ENCODE peak calls at places on chromosomes 6 and 20, in seven cellular contexts. T is CD8-positive, alpha-beta memory T cell; C is GM23338; I is cardiac muscle cell; S is transverse colon; L is HCT116; F is ovary. O is an unnamed sample.

GRCh38 chr20:59831901-59832240 is 101.6 kb downstream of the SYCP2 start:
- DNase-seq in S (no peak), L (no peak), C (no peak), I (no peak), T (no peak), F (no peak), O (no peak)

GRCh38 chr6:146770275-146770964 is 171.6 kb downstream of the ADGB start:
- DNase-seq in I (no peak), S (no peak), F (no peak), C (no peak), T (no peak), L (no peak), O (no peak)

GRCh38 chr20:36272547-36273220 is 33.5 kb upstream of the DLGAP4 start:
- DNase-seq in T (no peak), F (no peak), C (no peak), I (no peak), S (no peak), L (no peak), O (no peak)

GRCh38 chr20:11076434-11076833 is 402.6 kb upstream of the JAG1 start:
- DNase-seq in T (no peak), L (no peak), F (no peak), C (no peak), S (no peak), I (no peak), O (no peak)

GRCh38 chr6:35059606-35060355 is 81.4 kb downstream of the TCP11 start:
- DNase-seq in L (no peak), C (peak; percentile 28), S (no peak), F (no peak), I (no peak), T (no peak), O (no peak)

GRCh38 chr6:91288741-91289140 is 701.9 kb upstream of the MAP3K7 start:
- DNase-seq in C (no peak), F (no peak), I (no peak), S (no peak), T (no peak), L (no peak), O (no peak)

GRCh38 chr6:166904101-166904746 is 52.1 kb downstream of the RNASET2 start:
- DNase-seq in C (peak; percentile 56), L (no peak), S (no peak), I (peak; percentile 50), F (no peak), T (no peak), O (peak; percentile 42)

GRCh38 chr6:13480631-13481501 is 6.5 kb downstream of the GFOD1 start:
- DNase-seq in I (no peak), S (no peak), T (no peak), F (no peak), C (no peak), L (no peak), O (no peak)

GRCh38 chr20:58630063-58630462 is 21.0 kb upstream of the STX16 start:
- DNase-seq in I (peak; percentile 52), S (no peak), C (no peak), L (no peak), T (no peak), F (no peak), O (no peak)

GRCh38 chr6:859936-860335 is 167.0 kb upstream of the EXOC2 start:
- DNase-seq in F (no peak), C (no peak), L (no peak), S (no peak), I (no peak), T (no peak), O (no peak)

GRCh38 chr6:146361367-146361924 is 182.2 kb upstream of the RAB32 start:
- DNase-seq in T (no peak), L (no peak), F (no peak), I (peak; percentile 63), S (no peak), C (no peak), O (no peak)

GRCh38 chr6:28816909-28817807 is 106.6 kb downstream of the TRIM27 start:
- DNase-seq in T (no peak), F (no peak), L (no peak), C (peak; percentile 68), S (no peak), I (peak; percentile 56), O (peak; percentile 88)

GRCh38 chr6:28814032-28814976 is 109.5 kb downstream of the TRIM27 start:
- DNase-seq in T (no peak), C (peak; percentile 69), I (no peak), F (no peak), L (no peak), S (no peak), O (no peak)

GRCh38 chr6:28812778-28813569 is 110.8 kb downstream of the TRIM27 start:
- DNase-seq in L (no peak), F (no peak), S (no peak), I (no peak), T (no peak), C (no peak), O (no peak)

GRCh38 chr6:28817808-28818145 is 106.0 kb downstream of the TRIM27 start:
- DNase-seq in T (no peak), F (no peak), I (no peak), L (no peak), C (no peak), S (no peak), O (peak; percentile 53)

DNA sequence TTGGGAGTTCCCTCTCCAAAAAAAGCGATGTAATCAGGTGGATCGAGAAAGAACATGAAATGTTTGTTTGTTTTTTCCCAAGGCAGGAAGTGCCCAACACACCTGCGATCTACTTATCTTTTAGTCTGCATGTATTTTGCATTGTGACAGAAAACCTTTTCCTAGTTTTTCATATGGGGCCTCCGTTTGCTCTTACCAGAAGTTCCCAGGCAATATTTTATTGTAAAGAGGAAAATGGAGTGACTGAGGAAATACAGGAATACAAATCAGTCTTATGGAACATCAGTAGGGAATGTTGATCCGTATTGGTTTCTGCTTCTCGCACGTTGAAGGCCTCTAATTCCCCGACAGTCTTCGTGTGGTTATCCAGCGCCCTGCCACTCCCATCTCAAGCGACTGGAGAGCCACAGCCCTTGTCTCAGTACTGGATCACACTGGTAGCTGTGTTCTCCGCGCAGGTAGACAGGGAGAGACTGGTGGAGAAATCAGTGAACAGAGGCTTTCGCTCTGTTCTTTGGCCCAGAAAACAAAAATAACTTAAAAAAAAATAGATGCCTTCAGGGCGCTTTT is 107.4 kb downstream of the TRIM27 start:
- DNase-seq in C (no peak), T (no peak), S (no peak), F (no peak), L (no peak), I (no peak), O (peak; percentile 22)
- H3K27me3 ChIP-seq in C (peaks cover 100% of the 10 kb centered on the region), T (peaks cover 68% of the 10 kb centered on the region), S (peaks cover 100% of the 10 kb centered on the region), F (peaks cover 3% of the 10 kb centered on the region), L (no peaks in the 10 kb centered on the region), I (peaks cover 100% of the 10 kb centered on the region), O (no peaks in the 10 kb centered on the region)

GRCh38 chr6:49097116-49097515 is 365.9 kb downstream of the MMUT start:
- DNase-seq in T (no peak), S (no peak), C (no peak), L (no peak), I (no peak), F (no peak), O (no peak)
- H3K4me3 ChIP-seq in T (no peak overlapping the region), S (no peak overlapping the region), C (no peak overlapping the region), L (no peak overlapping the region), I (no peak overlapping the region), F (no peak overlapping the region), O (no peak overlapping the region)

GRCh38 chr6:16912756-16913155 is 151.5 kb upstream of the ATXN1 start:
- DNase-seq in F (no peak), L (no peak), S (no peak), I (no peak), C (no peak), T (no peak), O (no peak)

GRCh38 chr6:16922282-16922681 is 161.0 kb upstream of the ATXN1 start:
- DNase-seq in T (no peak), S (no peak), I (no peak), C (peak; percentile 16), L (no peak), F (no peak), O (no peak)

GRCh38 chr6:16921399-16922110 is 160.3 kb upstream of the ATXN1 start:
- DNase-seq in T (no peak), F (no peak), S (no peak), C (no peak), L (no peak), I (no peak), O (no peak)

GRCh38 chr6:16914184-16914583 is 152.9 kb upstream of the ATXN1 start:
- DNase-seq in S (no peak), I (no peak), C (no peak), T (no peak), F (no peak), L (no peak), O (no peak)

GRCh38 chr6:16918586-16918985 is 157.3 kb upstream of the ATXN1 start:
- DNase-seq in I (peak; percentile 65), T (no peak), F (no peak), S (no peak), L (no peak), C (peak; percentile 26), O (no peak)
- H3K4me1 ChIP-seq in I (no peaks in the 10 kb centered on the region), T (no peaks in the 10 kb centered on the region), F (no peaks in the 10 kb centered on the region), S (no peaks in the 10 kb centered on the region), L (no peaks in the 10 kb centered on the region), C (no peaks in the 10 kb centered on the region), O (no peaks in the 10 kb centered on the region)

GRCh38 chr20:57107208-57107607 is 159.2 kb downstream of the BMP7 start:
- DNase-seq in F (no peak), L (no peak), I (no peak), T (no peak), S (no peak), C (no peak), O (no peak)

GRCh38 chr20:57106692-57107091 is 159.7 kb downstream of the BMP7 start:
- DNase-seq in L (no peak), F (no peak), I (no peak), S (no peak), C (no peak), T (no peak), O (no peak)

GRCh38 chr20:57104113-57104512 is 162.3 kb downstream of the BMP7 start:
- DNase-seq in S (no peak), I (no peak), C (no peak), T (no peak), L (no peak), F (no peak), O (no peak)

GRCh38 chr20:57104711-57105110 is 161.7 kb downstream of the BMP7 start:
- DNase-seq in I (no peak), C (no peak), S (no peak), L (no peak), F (no peak), T (no peak), O (no peak)

GRCh38 chr20:57106030-57106682 is 160.3 kb downstream of the BMP7 start:
- DNase-seq in C (peak; percentile 38), T (no peak), F (no peak), I (no peak), S (no peak), L (peak; percentile 22), O (peak; percentile 24)
- H3K27me3 ChIP-seq in C (no peaks in the 10 kb centered on the region), T (no peaks in the 10 kb centered on the region), F (no peaks in the 10 kb centered on the region), I (no peaks in the 10 kb centered on the region), S (no peaks in the 10 kb centered on the region), L (no peaks in the 10 kb centered on the region), O (no peaks in the 10 kb centered on the region)